ENCODE peak calls at places on chromosome 2, in eight cellular contexts. I, V, S, Y, K, G, O and M are unnamed samples.

GRCh38 chr2:187483537-187483936 is 35.5 kb upstream of the CALCRL start:
- DNase-seq in V (no peak), Y (no peak), G (no peak), I (no peak), O (no peak), S (no peak), K (no peak), M (no peak)

GRCh38 chr2:27509326-27509725 is 12.7 kb downstream of the GCKR start:
- DNase-seq in K (no peak), G (no peak), V (no peak), O (no peak), I (no peak), Y (no peak), S (no peak), M (no peak)

GRCh38 chr2:120791961-120792295 is 56.3 kb downstream of the GLI2 start:
- DNase-seq in I (no peak), O (no peak), S (no peak), G (no peak), V (no peak), K (peak), Y (peak), M (no peak)

GRCh38 chr2:12120281-12121150 is 374.1 kb downstream of the LPIN1 start:
- DNase-seq in Y (peak), G (no peak), O (no peak), K (no peak), V (no peak), I (no peak), S (no peak), M (peak)

GRCh38 chr2:64795024-64795592 is 141.4 kb upstream of the SERTAD2 start:
- DNase-seq in K (peak), S (no peak), I (no peak), Y (no peak), V (no peak), G (no peak), O (no peak), M (no peak)

GRCh38 chr2:60780741-60781140 is 24.7 kb downstream of the PAPOLG start:
- DNase-seq in V (no peak), Y (no peak), S (no peak), G (no peak), I (no peak), O (no peak), K (no peak), M (no peak)

GRCh38 chr2:202634556-202635440 is at the start of gene FAM117B:
- DNase-seq in G (peak), S (peak), V (peak), K (peak), O (peak), I (peak), Y (peak), M (peak)

GRCh38 chr2:15725101-15725787 is 133.6 kb downstream of the DDX1 start:
- DNase-seq in S (no peak), O (no peak), Y (no peak), I (no peak), K (no peak), V (no peak), G (no peak), M (no peak)

GRCh38 chr2:133262888-133263287 is 305.4 kb downstream of the NCKAP5 start:
- DNase-seq in I (no peak), Y (peak), K (peak), G (no peak), S (no peak), O (no peak), V (no peak), M (no peak)

GRCh38 chr2:191845876-191846786 is 757 bp downstream of the CAVIN2 start:
- DNase-seq in K (no peak), Y (no peak), G (no peak), O (no peak), V (no peak), S (no peak), I (no peak), M (no peak)

GRCh38 chr2:21404827-21405625 is 281.3 kb downstream of the TDRD15 start:
- DNase-seq in S (no peak), I (no peak), O (no peak), V (no peak), G (no peak), K (peak), Y (peak), M (no peak)

GRCh38 chr2:229943171-229943570 is 20.9 kb downstream of the FBXO36 start:
- DNase-seq in K (no peak), O (no peak), Y (no peak), G (no peak), V (no peak), I (no peak), S (no peak), M (no peak)

GRCh38 chr2:53843595-53843994 is 16.2 kb downstream of the GPR75 start:
- DNase-seq in S (no peak), V (no peak), G (no peak), O (no peak), I (no peak), K (no peak), Y (no peak), M (no peak)

GRCh38 chr2:106708189-106708588 is 177.8 kb downstream of the ST6GAL2 start:
- DNase-seq in Y (no peak), G (no peak), V (no peak), I (no peak), O (no peak), K (peak), S (no peak), M (no peak)